ENCODE peak calls at places on chromosomes 5 and 9, in eight cellular contexts. O, G, R, F, I, H, T and K are unnamed samples.

GRCh38 chr5:35003018-35003957 is 44.5 kb downstream of the AGXT2 start:
- DNase-seq in I (peak), H (no peak), R (peak), G (peak), F (peak), T (peak), O (no peak), K (peak)

GRCh38 chr9:111866976-111867375 is 29.6 kb upstream of the UGCG start:
- DNase-seq in G (peak), H (peak), I (peak), O (no peak), T (no peak), R (no peak), F (no peak), K (peak)

GRCh38 chr9:86550411-86550810 is 196.2 kb upstream of the TUT7 start:
- DNase-seq in I (peak), G (peak), T (no peak), H (no peak), R (no peak), F (no peak), O (no peak), K (no peak)

GRCh38 chr9:18905033-18905882 is 127.8 kb downstream of the SAXO1 start:
- DNase-seq in G (peak), O (no peak), F (no peak), R (no peak), I (peak), T (no peak), H (no peak), K (peak)

GRCh38 chr5:150058480-150059126 is 27.8 kb downstream of the CSF1R start:
- DNase-seq in T (no peak), H (no peak), I (peak), O (no peak), F (no peak), G (peak), R (no peak), K (peak)

GRCh38 chr5:66769839-66770617 is 173.8 kb downstream of the MAST4 start:
- DNase-seq in F (no peak), I (peak), O (no peak), H (no peak), R (no peak), T (no peak), G (peak), K (peak)

GRCh38 chr9:89742660-89743059 is 137.8 kb downstream of the GADD45G start:
- DNase-seq in H (no peak), I (no peak), T (no peak), O (no peak), R (no peak), G (no peak), F (no peak), K (no peak)

GRCh38 chr9:35313911-35314310 is 152.1 kb downstream of the UNC13B start:
- DNase-seq in H (peak), F (no peak), O (no peak), I (no peak), G (peak), R (no peak), T (no peak), K (peak)

GRCh38 chr9:7879551-7880245 is 80.1 kb upstream of the DMAC1 start:
- DNase-seq in R (no peak), F (no peak), T (no peak), H (no peak), O (no peak), I (no peak), G (peak), K (peak)

GRCh38 chr9:77019010-77019809 is at the start of gene FOXB2:
- DNase-seq in R (no peak), I (no peak), H (no peak), F (no peak), G (no peak), O (no peak), T (no peak), K (no peak)

GRCh38 chr9:91301161-91301560 is 60.6 kb downstream of the AUH start:
- DNase-seq in R (no peak), F (no peak), I (peak), H (no peak), T (no peak), G (peak), O (no peak), K (no peak)

GRCh38 chr5:115524199-115524598 is 20.4 kb downstream of the FEM1C start:
- DNase-seq in T (no peak), G (peak), H (no peak), R (no peak), I (no peak), O (no peak), F (no peak), K (no peak)

GRCh38 chr5:138986186-138986775 is 111.1 kb upstream of the LRRTM2 start:
- DNase-seq in I (no peak), H (no peak), F (no peak), O (no peak), R (no peak), G (no peak), T (no peak), K (no peak)

GRCh38 chr9:4828776-4829175 is 36.0 kb downstream of the RCL1 start:
- DNase-seq in H (no peak), O (no peak), F (no peak), R (no peak), T (no peak), I (peak), G (peak), K (peak)

GRCh38 chr5:180739271-180739670 is 587 bp downstream of the OR2Y1 start:
- DNase-seq in O (no peak), H (no peak), T (no peak), G (peak), I (no peak), R (no peak), F (no peak), K (no peak)

GRCh38 chr5:152246401-152246800 is 158.7 kb downstream of the NMUR2 start:
- DNase-seq in O (no peak), R (no peak), G (peak), F (no peak), I (peak), T (no peak), H (peak), K (peak)

GRCh38 chr9:121508415-121508814 is 8.8 kb upstream of the GGTA1 start:
- DNase-seq in G (no peak), I (no peak), H (no peak), O (no peak), T (no peak), F (no peak), R (no peak), K (no peak)

GRCh38 chr5:147017621-147018020 is 139.1 kb upstream of the PPP2R2B start:
- DNase-seq in I (no peak), G (no peak), F (no peak), O (no peak), T (no peak), H (no peak), R (no peak), K (no peak)

GRCh38 chr9:6218099-6218502 is 2.5 kb downstream of the IL33 start:
- DNase-seq in O (no peak), T (no peak), I (peak), R (no peak), G (peak), F (no peak), H (peak), K (no peak)

GRCh38 chr9:82333671-82334070 is 345.1 kb downstream of the SPATA31D1 start:
- DNase-seq in H (no peak), G (peak), T (no peak), F (no peak), I (no peak), O (no peak), R (no peak), K (no peak)

GRCh38 chr9:38619556-38620447 is 594 bp downstream of the ANKRD18A start:
- DNase-seq in G (no peak), I (no peak), T (no peak), R (no peak), H (no peak), O (no peak), F (no peak), K (no peak)

GRCh38 chr9:27329292-27329691 is 32.3 kb upstream of the EQTN start:
- DNase-seq in R (no peak), I (no peak), G (no peak), T (no peak), O (no peak), H (no peak), F (no peak), K (no peak)

GRCh38 chr5:77841616-77842015 is 65.5 kb upstream of the TBCA start:
- DNase-seq in F (no peak), H (no peak), T (no peak), O (no peak), R (no peak), G (peak), I (no peak), K (no peak)

GRCh38 chr5:151686673-151687378 is at the start of gene SPARC:
- DNase-seq in F (peak), H (peak), G (peak), R (no peak), T (peak), I (peak), O (peak), K (peak)

GRCh38 chr5:62593331-62593730 is 14.7 kb downstream of the LRRC70 start:
- DNase-seq in O (no peak), T (no peak), F (no peak), H (no peak), I (peak), R (no peak), G (peak), K (no peak)

GRCh38 chr5:74112372-74112875 is 486.4 kb downstream of the ARHGEF28 start:
- DNase-seq in O (no peak), R (no peak), T (no peak), G (no peak), F (no peak), I (no peak), H (no peak), K (no peak)

GRCh38 chr9:130782883-130783537 is 52.0 kb upstream of the ABL1 start:
- DNase-seq in R (no peak), G (peak), T (no peak), H (no peak), F (no peak), O (no peak), I (peak), K (no peak)

GRCh38 chr5:130871346-130872086 is 293.5 kb downstream of the HINT1 start:
- DNase-seq in O (no peak), F (peak), G (peak), T (peak), I (peak), H (no peak), R (peak), K (peak)

GRCh38 chr9:35521708-35522107 is 31.8 kb downstream of the RUSC2 start:
- DNase-seq in T (peak), I (peak), G (peak), F (no peak), R (no peak), O (peak), H (no peak), K (peak)

GRCh38 chr9:69476797-69477196 is 151.8 kb downstream of the ENTREP1 start:
- DNase-seq in I (no peak), T (no peak), G (no peak), F (no peak), H (no peak), O (no peak), R (no peak), K (no peak)

GRCh38 chr9:38360880-38361836 is 31.3 kb upstream of the ALDH1B1 start:
- DNase-seq in O (peak), R (no peak), T (no peak), F (no peak), H (no peak), I (no peak), G (no peak), K (peak)

GRCh38 chr5:124867064-124867707 is 120.7 kb upstream of the ZNF608 start:
- DNase-seq in G (peak), I (peak), O (no peak), R (no peak), T (no peak), F (no peak), H (peak), K (peak)

GRCh38 chr5:42650111-42650510 is 106.5 kb upstream of the CCDC152 start:
- DNase-seq in R (no peak), O (no peak), H (no peak), T (no peak), F (no peak), G (no peak), I (no peak), K (no peak)

GRCh38 chr5:72280655-72281069 is 39.4 kb downstream of the MRPS27 start:
- DNase-seq in O (no peak), I (peak), F (no peak), G (peak), H (peak), T (no peak), R (no peak), K (peak)

GRCh38 chr9:123296174-123296573 is 27.8 kb upstream of the STRBP start:
- DNase-seq in T (no peak), R (no peak), I (no peak), H (no peak), O (no peak), F (no peak), G (no peak), K (no peak)
- TF ChIP-seq CTCF in T (no peak), R (no peak), I (no peak), H (no peak), O (no peak), F (no peak), G (no peak), K (no peak)

DNA sequence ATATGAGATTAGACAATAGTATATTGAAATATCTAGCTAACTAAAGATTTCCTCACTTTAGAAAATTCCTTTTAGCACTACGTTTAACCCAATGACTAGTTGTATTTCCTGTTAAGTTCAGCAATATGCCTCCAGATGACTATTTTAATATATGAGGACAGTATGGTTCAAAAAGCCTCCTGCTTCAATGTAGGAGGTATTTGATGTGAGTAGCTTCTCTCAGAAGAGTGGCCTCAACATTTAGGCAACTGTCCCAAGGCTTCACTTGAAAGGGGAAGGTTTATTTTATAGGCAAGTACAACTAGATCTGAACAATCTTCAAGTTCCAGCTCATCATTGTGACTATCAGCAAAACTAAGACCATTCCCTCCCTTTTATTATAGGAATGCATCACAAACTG is 2.1 kb upstream of the MEF2C start:
- DNase-seq in T (no peak), H (no peak), I (no peak), G (no peak), O (no peak), R (no peak), F (no peak), K (no peak)
- H3K4me3 ChIP-seq in T (peak), H (no peak), I (no peak), G (no peak), O (peak), R (no peak), F (no peak), K (no peak)

GRCh38 chr5:88715503-88715902 is 167.5 kb downstream of the MEF2C start:
- DNase-seq in H (no peak), T (no peak), I (no peak), G (no peak), F (no peak), R (no peak), O (no peak), K (no peak)

GRCh38 chr5:88708021-88708420 is 175.0 kb downstream of the MEF2C start:
- DNase-seq in I (no peak), F (no peak), O (no peak), R (no peak), T (no peak), G (no peak), H (no peak), K (no peak)

GRCh38 chr5:88719434-88719833 is 163.6 kb downstream of the MEF2C start:
- DNase-seq in R (no peak), G (no peak), I (no peak), T (no peak), O (no peak), H (no peak), F (no peak), K (no peak)

GRCh38 chr5:88708682-88709398 is 174.1 kb downstream of the MEF2C start:
- DNase-seq in R (no peak), F (no peak), H (no peak), I (no peak), T (no peak), O (no peak), G (no peak), K (no peak)

DNA sequence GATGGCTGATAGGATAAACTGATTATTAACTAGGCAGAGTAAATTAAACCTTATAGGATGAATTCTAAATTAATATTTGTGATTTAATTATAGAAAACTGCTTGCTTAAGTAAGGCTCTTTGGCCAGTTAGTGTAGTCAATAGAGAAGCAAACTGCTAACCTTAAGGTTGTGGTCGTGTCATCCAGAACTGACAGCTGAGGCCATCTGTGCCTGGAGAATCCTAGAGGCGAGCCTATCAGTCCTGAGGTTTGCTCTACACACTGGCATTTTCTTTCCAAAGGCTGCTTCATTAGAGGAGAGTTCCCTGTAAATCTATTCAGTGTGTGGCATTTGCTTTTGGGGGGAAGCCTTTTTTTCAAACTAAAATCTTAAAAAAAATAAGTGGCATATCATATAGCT is 169.2 kb downstream of the MEF2C start:
- DNase-seq in H (no peak), O (no peak), F (no peak), T (no peak), G (no peak), I (no peak), R (no peak), K (no peak)
- TF ChIP-seq CTCF in H (no peak), O (no peak), F (no peak), T (no peak), G (no peak), I (no peak), R (no peak), K (no peak)

GRCh38 chr5:177003649-177004048 is 2.9 kb downstream of the UIMC1 start:
- DNase-seq in O (no peak), G (no peak), F (no peak), R (no peak), I (no peak), H (no peak), T (no peak), K (no peak)

GRCh38 chr5:177008716-177009115 is 2.1 kb upstream of the UIMC1 start:
- DNase-seq in H (no peak), G (no peak), R (no peak), F (no peak), O (no peak), I (peak), T (no peak), K (no peak)

GRCh38 chr5:177004961-177005360 is 1.6 kb downstream of the UIMC1 start:
- DNase-seq in I (no peak), H (no peak), O (no peak), G (no peak), T (no peak), R (no peak), F (no peak), K (no peak)

GRCh38 chr5:177006265-177006972 is at the start of gene UIMC1:
- DNase-seq in H (peak), T (peak), F (peak), I (peak), G (peak), R (peak), O (peak), K (peak)

DNA sequence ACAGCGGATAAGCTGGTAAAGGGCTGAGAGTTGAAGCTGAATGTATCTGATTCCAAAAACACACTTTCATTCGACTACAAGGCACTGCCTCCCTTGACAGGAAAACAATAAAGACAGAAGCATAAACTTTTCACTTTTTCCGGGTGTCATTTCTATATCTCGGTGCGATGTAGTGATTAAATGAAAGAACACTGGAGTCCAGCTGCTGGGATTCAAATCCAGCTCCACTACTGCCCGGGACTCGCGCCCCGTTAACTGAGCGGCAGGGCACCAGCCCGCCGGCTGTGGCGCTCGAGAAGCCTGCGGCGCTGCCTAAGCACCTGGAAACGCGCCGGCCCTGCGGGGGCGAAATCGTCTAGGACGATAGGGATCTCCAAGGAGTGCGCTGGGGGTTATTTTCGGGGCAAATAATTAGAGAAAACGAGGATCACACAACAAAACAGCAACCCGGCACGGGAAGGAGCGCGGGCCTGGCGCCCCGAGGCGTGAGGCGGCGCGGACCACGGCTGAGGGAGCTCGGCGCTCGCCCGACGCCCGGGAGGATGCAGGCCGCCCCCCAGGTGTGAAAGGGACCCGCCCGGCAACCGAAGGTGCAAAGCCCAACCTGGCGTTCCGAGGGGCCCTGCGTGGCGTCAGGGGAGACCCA is 837 bp downstream of the UIMC1 start:
- DNase-seq in R (peak), I (peak), F (peak), G (peak), T (peak), H (no peak), O (peak), K (peak)
- H3K4me3 ChIP-seq in R (peak), I (peak), F (peak), G (peak), T (peak), H (peak), O (peak), K (peak)

GRCh38 chr9:138042146-138042545 is 164.6 kb downstream of the CACNA1B start:
- DNase-seq in R (peak), O (no peak), H (no peak), T (no peak), F (no peak), G (no peak), I (no peak), K (no peak)
- TF ChIP-seq CTCF in R (no peak), O (no peak), H (no peak), T (no peak), F (no peak), G (no peak), I (no peak), K (no peak)